ENCODE peak calls at places on chromosomes 11 and 22, in seven cellular contexts. P, R, A, B, X, O and N are unnamed samples.

GRCh38 chr11:26960265-26960664 is 33.6 kb upstream of the FIBIN start:
- DNase-seq in A (no peak), B (peak), P (no peak), R (no peak), O (no peak), X (no peak), N (no peak)

GRCh38 chr22:48765595-48765994 is 1062.1 kb downstream of the BRD1 start:
- DNase-seq in X (no peak), O (no peak), R (no peak), B (no peak), A (no peak), P (no peak), N (no peak)

GRCh38 chr11:77506857-77507256 is 33.0 kb upstream of the PAK1 start:
- DNase-seq in P (no peak), B (no peak), X (no peak), O (no peak), A (no peak), R (no peak), N (no peak)

GRCh38 chr22:31561970-31562369 is 65.6 kb downstream of the SFI1 start:
- DNase-seq in P (no peak), O (no peak), A (peak), R (no peak), X (no peak), B (no peak), N (no peak)

GRCh38 chr22:20650294-20651207 is 123.4 kb upstream of the SERPIND1 start:
- DNase-seq in P (peak), A (no peak), B (no peak), X (no peak), R (no peak), O (no peak), N (no peak)

GRCh38 chr22:35742342-35743100 is 24.8 kb downstream of the APOL5 start:
- DNase-seq in X (no peak), B (peak), O (peak), R (no peak), A (peak), P (no peak), N (peak)

GRCh38 chr11:9459573-9460321 is 1.1 kb upstream of the ZNF143 start:
- DNase-seq in P (no peak), O (peak), A (peak), X (no peak), B (peak), R (peak), N (peak)

GRCh38 chr22:45553333-45554039 is 50.8 kb downstream of the FBLN1 start:
- DNase-seq in X (peak), B (peak), P (peak), A (peak), R (peak), O (peak), N (peak)

GRCh38 chr11:65452806-65453490 is 30.4 kb downstream of the NEAT1 start:
- DNase-seq in R (no peak), X (no peak), P (no peak), B (peak), A (peak), O (no peak), N (no peak)

GRCh38 chr11:125062196-125062930 is 742 bp upstream of the SLC37A2 start:
- DNase-seq in P (no peak), R (no peak), A (peak), B (no peak), X (no peak), O (no peak), N (no peak)

GRCh38 chr11:128714881-128715280 is 21.0 kb downstream of the FLI1 start:
- DNase-seq in X (no peak), R (no peak), O (peak), A (peak), P (no peak), B (peak), N (no peak)

GRCh38 chr11:10515418-10515817 is 25.6 kb downstream of the RNF141 start:
- DNase-seq in B (no peak), A (no peak), P (no peak), O (no peak), X (no peak), R (no peak), N (no peak)

GRCh38 chr22:43319661-43320486 is 23.3 kb downstream of the SCUBE1 start:
- DNase-seq in X (no peak), O (peak), P (no peak), A (no peak), R (no peak), B (no peak), N (no peak)

GRCh38 chr11:116993599-116993998 is 104.6 kb downstream of the SIK3 start:
- DNase-seq in R (peak), X (no peak), O (no peak), A (peak), P (no peak), B (no peak), N (peak)

GRCh38 chr11:119774180-119774763 is 45.3 kb upstream of the NECTIN1 start:
- DNase-seq in A (peak), R (peak), P (peak), O (no peak), B (peak), X (no peak), N (peak)

GRCh38 chr11:19389787-19390303 is 149.1 kb upstream of the E2F8 start:
- DNase-seq in P (no peak), A (peak), X (no peak), O (no peak), R (no peak), B (peak), N (no peak)

GRCh38 chr11:47932544-47932943 is 47.8 kb upstream of the PTPRJ start:
- DNase-seq in O (no peak), X (no peak), P (no peak), B (no peak), A (no peak), R (no peak), N (no peak)
- H2AK5ac ChIP-seq in O (no peak), X (no peak), P (no peak), B (no peak), A (no peak), R (no peak), N (no peak)

DNA sequence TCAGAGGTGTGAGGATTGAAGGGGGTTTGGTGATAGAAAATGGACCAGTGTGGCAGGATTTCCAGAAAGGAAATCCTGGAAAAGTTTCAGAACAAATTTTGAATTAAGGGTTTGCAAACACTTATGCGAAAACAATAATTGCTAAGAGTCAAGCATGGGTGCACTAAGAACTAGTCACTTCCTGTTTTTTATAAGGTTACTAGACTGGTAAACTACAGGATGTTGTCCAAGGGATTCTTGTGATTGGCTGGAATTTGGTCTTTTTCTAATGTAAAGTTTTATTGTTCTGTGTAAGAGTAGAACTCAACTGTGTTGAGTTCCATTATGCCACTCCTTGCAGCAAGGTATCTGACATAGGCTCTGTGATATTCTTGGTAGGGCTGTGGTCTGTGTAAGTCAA is 54.1 kb downstream of the LIF start:
- DNase-seq in A (no peak), R (no peak), B (no peak), X (no peak), O (no peak), P (no peak), N (no peak)
- H3K4me2 ChIP-seq in A (no peak), R (no peak), B (no peak), X (no peak), O (no peak), P (no peak), N (no peak)

GRCh38 chr22:21753374-21754111 is 17.9 kb upstream of the YPEL1 start:
- DNase-seq in X (no peak), O (no peak), P (no peak), B (no peak), A (no peak), R (no peak), N (no peak)

GRCh38 chr22:21755855-21756284 is 20.3 kb upstream of the YPEL1 start:
- DNase-seq in P (no peak), O (no peak), X (no peak), B (peak), A (peak), R (no peak), N (no peak)

GRCh38 chr22:21758056-21758455 is 22.5 kb upstream of the YPEL1 start:
- DNase-seq in B (no peak), A (no peak), O (no peak), R (no peak), X (no peak), P (no peak), N (no peak)

GRCh38 chr22:21752276-21752675 is 16.7 kb upstream of the YPEL1 start:
- DNase-seq in P (no peak), O (no peak), R (no peak), B (no peak), A (no peak), X (no peak), N (no peak)

DNA sequence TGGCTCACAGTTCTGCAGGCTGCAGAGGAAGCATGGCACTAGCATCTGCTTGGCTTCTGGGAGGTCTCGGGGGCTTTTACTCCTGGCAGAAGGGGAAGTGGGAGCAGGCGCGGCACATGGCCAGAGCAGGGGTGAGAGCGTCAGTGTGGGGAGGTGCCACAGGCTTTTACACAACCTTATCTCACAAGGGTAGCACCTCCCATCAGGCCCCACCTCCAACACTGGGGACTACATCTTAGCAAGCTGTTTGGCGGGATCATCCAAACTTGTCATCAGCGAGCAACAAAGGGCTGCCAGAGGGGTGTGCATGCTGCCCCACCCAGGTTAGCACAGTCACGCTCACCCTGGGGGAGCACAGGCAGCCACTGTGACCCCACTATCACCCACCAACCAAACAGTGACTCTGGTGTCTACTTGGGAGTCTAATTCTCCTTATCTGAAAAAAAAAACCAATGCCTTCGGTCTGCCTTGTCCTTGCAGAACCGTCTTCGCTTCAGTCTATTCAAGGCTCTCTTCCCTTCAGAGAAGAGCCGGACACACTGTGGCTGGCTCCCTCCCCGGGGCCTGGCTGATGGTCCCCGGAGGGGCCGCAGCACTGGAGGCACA is 19.0 kb upstream of the YPEL1 start:
- DNase-seq in B (peak), O (no peak), A (no peak), R (no peak), X (no peak), P (no peak), N (peak)
- H2AK5ac ChIP-seq in B (peak), O (no peak), A (no peak), R (no peak), X (no peak), P (no peak), N (no peak)

GRCh38 chr22:29266564-29267461 is 968 bp downstream of the RHBDD3 start:
- DNase-seq in B (peak), R (no peak), O (no peak), X (no peak), P (no peak), A (peak), N (peak)

GRCh38 chr22:29267462-29267857 is 321 bp downstream of the RHBDD3 start:
- DNase-seq in R (no peak), O (no peak), B (no peak), X (no peak), P (no peak), A (no peak), N (no peak)

GRCh38 chr22:29265929-29266328 is 1.9 kb downstream of the RHBDD3 start:
- DNase-seq in B (no peak), P (no peak), A (no peak), X (no peak), R (no peak), O (no peak), N (no peak)

GRCh38 chr22:29263791-29264216 is 4.0 kb downstream of the RHBDD3 start:
- DNase-seq in B (no peak), X (no peak), O (no peak), P (no peak), R (no peak), A (no peak), N (no peak)

GRCh38 chr22:29265306-29265705 is 2.5 kb downstream of the RHBDD3 start:
- DNase-seq in A (no peak), B (no peak), R (no peak), O (no peak), X (no peak), P (no peak), N (no peak)
- H3K4me2 ChIP-seq in A (no peak), B (no peak), R (no peak), O (no peak), X (no peak), P (no peak), N (no peak)

GRCh38 chr11:79367844-79368243 is 73.0 kb downstream of the TENM4 start:
- DNase-seq in B (no peak), O (no peak), P (no peak), A (no peak), X (no peak), R (no peak), N (no peak)
- H2AK5ac ChIP-seq in B (no peak), O (no peak), P (no peak), A (no peak), X (no peak), R (no peak), N (no peak)

GRCh38 chr11:75164318-75164827 is 13.5 kb downstream of the SLCO2B1 start:
- DNase-seq in O (no peak), X (no peak), B (no peak), R (no peak), A (no peak), P (no peak), N (no peak)

GRCh38 chr11:75161506-75161905 is 10.6 kb downstream of the SLCO2B1 start:
- DNase-seq in A (no peak), X (no peak), R (no peak), O (no peak), B (no peak), P (no peak), N (peak)

GRCh38 chr11:75160880-75161279 is 10.0 kb downstream of the SLCO2B1 start:
- DNase-seq in O (no peak), X (no peak), B (no peak), P (no peak), A (no peak), R (no peak), N (no peak)

GRCh38 chr11:75163917-75164316 is 13.0 kb downstream of the SLCO2B1 start:
- DNase-seq in B (no peak), R (no peak), P (no peak), X (no peak), A (no peak), O (no peak), N (no peak)

DNA sequence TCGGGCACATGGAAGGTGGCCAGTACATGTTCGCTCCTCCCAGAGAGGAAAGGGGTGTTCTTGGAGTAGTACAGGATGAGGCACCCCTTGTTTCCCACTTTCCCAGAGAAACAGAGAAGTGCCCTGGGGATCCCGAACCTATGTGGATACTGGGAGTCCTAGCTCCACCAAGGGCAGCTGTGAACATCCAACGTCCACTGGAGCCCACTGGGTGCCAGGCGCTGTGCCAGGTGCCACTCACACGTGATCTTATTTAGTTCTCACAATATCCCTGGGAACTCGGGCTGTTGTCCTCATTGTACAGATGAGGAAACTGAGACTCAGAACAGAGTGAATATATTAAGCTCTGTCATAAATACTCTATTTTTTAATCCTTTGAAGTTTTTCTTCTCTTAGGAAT is 12.0 kb downstream of the SLCO2B1 start:
- DNase-seq in A (no peak), R (no peak), B (no peak), P (no peak), X (no peak), O (no peak), N (no peak)
- H3K4me2 ChIP-seq in A (no peak), R (no peak), B (no peak), P (no peak), X (no peak), O (no peak), N (no peak)

DNA sequence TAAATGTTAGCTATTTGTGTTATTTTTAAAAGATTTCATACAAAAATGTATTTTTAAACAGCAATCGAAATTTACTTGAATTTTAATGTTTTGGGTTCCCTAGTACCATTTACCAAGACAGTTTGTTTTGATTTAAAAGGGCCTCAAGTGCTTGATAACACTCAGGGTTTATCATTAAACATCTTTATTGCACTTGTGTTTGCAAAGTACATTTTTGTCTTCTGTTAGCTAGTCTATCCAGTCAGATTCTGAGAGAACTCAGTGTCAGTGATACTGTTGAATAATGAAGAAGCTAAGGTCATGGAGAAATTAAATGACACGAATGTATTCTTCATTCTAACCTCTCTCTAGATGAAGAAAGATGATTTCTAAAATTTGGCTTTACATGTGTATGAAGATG is 12.7 kb upstream of the SESN3 start:
- DNase-seq in X (no peak), R (no peak), B (no peak), P (no peak), A (no peak), O (no peak), N (no peak)
- H2AK5ac ChIP-seq in X (no peak), R (no peak), B (no peak), P (no peak), A (no peak), O (no peak), N (no peak)

DNA sequence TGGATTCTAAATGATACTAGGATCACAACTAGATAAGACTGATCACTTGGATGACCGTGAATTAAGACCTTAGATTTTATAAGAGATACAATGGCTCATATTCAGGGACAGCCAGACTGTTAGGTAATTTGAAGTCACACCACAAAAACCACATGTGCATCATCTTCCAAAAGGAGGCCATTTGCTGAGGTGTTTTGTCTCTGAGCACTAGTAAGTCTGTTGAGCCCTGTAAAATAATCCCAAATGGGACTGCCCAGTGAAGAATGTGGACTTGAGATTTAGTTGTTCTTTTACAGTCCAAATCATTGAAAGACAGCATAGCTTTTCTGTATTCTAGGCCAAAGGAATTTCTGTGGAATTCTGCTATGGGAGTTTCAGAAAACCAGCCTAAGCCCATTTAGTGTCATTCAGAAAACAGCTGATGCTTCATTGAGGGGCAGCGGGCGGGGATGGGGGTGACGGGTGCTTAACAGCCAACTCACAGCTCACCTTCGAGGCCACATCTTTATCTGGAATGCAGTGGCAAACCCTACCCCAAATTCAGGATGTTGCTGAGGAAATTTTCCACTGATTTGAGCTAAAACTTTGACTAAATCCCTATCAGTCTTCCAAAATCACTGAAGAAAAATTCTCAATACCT is 80.1 kb upstream of the BIRC3 start:
- DNase-seq in R (no peak), A (peak), O (no peak), P (no peak), X (no peak), B (peak), N (peak)
- H3K4me2 ChIP-seq in R (no peak), A (no peak), O (no peak), P (no peak), X (no peak), B (no peak), N (no peak)

DNA sequence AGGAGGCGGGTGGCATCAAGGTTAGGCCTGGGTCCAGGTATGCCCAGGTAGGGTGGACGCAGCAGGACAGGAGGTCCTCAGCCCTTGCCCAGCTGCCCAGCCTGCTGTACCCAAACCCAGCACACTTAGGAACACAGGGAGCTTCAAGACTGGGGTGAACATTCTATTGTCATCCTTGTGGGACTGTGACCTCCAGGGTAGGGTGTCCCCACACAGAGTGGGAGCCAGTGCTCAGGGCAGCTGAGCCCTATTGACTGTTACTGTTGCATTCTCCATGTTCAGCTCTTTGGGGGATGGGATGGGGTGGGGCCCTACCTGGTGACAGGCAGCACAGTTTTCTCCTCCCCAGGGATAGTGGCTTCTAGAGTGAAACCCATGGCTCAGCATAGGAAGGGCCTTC is 106.0 kb downstream of the BCR start:
- DNase-seq in O (no peak), X (no peak), B (no peak), R (no peak), A (no peak), P (no peak), N (no peak)
- H2AK5ac ChIP-seq in O (no peak), X (no peak), B (no peak), R (no peak), A (no peak), P (no peak), N (no peak)